ENCODE peak calls at places on chromosomes 3 and 15, in ten cellular contexts. L is PC-3; I is HCT116; G is neural progenitor cell; W is ovary; S is SJSA1; X is left ventricle myocardium inferior; N is CD4-positive, alpha-beta memory T cell; A is effector memory CD4-positive, alpha-beta T cell; M is right lobe of liver. O is an unnamed sample.

GRCh38 chr15:66862878-66863335 is 160.9 kb downstream of the SMAD6 start:
- DNase-seq in I (peak; percentile 71), G (peak; percentile 84), M (peak; percentile 72), L (peak; percentile 94), N (peak; percentile 47), X (peak; percentile 79), S (peak; percentile 92), W (peak; percentile 82), A (no peak), O (peak; percentile 84)

GRCh38 chr15:100681335-100681746 is 79.0 kb downstream of the ASB7 start:
- DNase-seq in N (no peak), G (no peak), M (no peak), A (no peak), I (no peak), L (no peak), W (no peak), X (no peak), S (no peak), O (no peak)

GRCh38 chr15:22989576-22990477 is 9.7 kb upstream of the CYFIP1 start:
- DNase-seq in A (no peak), M (no peak), W (no peak), X (no peak), G (peak; percentile 4), L (peak; percentile 8), N (no peak), S (no peak), I (no peak), O (no peak)

GRCh38 chr15:37981781-37982180 is 47.3 kb downstream of the TMCO5A start:
- DNase-seq in A (no peak), N (no peak), L (peak; percentile 57), X (no peak), I (peak; percentile 39), S (no peak), W (no peak), M (no peak), G (peak; percentile 30), O (no peak)

GRCh38 chr15:32677238-32677750 is 35.8 kb downstream of the SCG5 start:
- DNase-seq in W (no peak), N (no peak), I (no peak), G (peak; percentile 46), S (no peak), A (no peak), X (no peak), M (no peak), L (no peak), O (no peak)

GRCh38 chr3:54853573-54854404 is 74.1 kb downstream of the LRTM1 start:
- DNase-seq in L (peak; percentile 62), M (peak; percentile 78), W (peak; percentile 85), X (peak; percentile 70), A (no peak), G (peak; percentile 91), N (no peak), S (peak; percentile 75), I (no peak), O (peak; percentile 65)

GRCh38 chr15:31200735-31201151 is 99.2 kb upstream of the TRPM1 start:
- DNase-seq in M (peak; percentile 72), W (no peak), A (peak; percentile 39), X (peak; percentile 82), L (peak; percentile 66), S (peak; percentile 62), I (no peak), G (peak; percentile 78), N (peak; percentile 71), O (peak; percentile 63)

GRCh38 chr15:53835309-53835708 is 75.8 kb upstream of the WDR72 start:
- DNase-seq in A (no peak), I (no peak), N (no peak), M (no peak), X (no peak), W (no peak), G (no peak), S (no peak), L (no peak), O (no peak)

GRCh38 chr3:13161771-13162535 is 88.7 kb upstream of the IQSEC1 start:
- DNase-seq in S (no peak), L (no peak), A (no peak), W (no peak), G (no peak), X (no peak), I (no peak), N (no peak), M (no peak), O (no peak)

GRCh38 chr3:141840737-141841544 is 35.5 kb upstream of the ATP1B3 start:
- DNase-seq in X (no peak), N (no peak), A (no peak), W (no peak), M (no peak), L (peak; percentile 58), I (peak; percentile 10), S (no peak), G (no peak), O (no peak)

GRCh38 chr3:113531826-113532697 is at the start of gene SIDT1:
- DNase-seq in M (peak; percentile 60), I (no peak), L (peak; percentile 76), N (peak; percentile 77), X (no peak), G (peak; percentile 39), A (peak; percentile 36), S (no peak), W (no peak), O (no peak)

GRCh38 chr15:54840999-54841398 is 355.7 kb downstream of the RSL24D1 start:
- DNase-seq in G (no peak), A (no peak), N (no peak), W (no peak), L (no peak), S (no peak), M (no peak), I (no peak), X (no peak), O (no peak)

GRCh38 chr15:56767315-56767714 is 34.0 kb upstream of the ZNF280D start:
- DNase-seq in M (no peak), G (no peak), N (no peak), X (no peak), S (no peak), W (no peak), A (no peak), I (no peak), L (no peak), O (no peak)

GRCh38 chr3:50132421-50133282 is 22.5 kb upstream of the SEMA3F start:
- DNase-seq in S (no peak), G (peak; percentile 80), W (no peak), I (no peak), L (no peak), A (no peak), N (no peak), M (no peak), X (no peak), O (no peak)

DNA sequence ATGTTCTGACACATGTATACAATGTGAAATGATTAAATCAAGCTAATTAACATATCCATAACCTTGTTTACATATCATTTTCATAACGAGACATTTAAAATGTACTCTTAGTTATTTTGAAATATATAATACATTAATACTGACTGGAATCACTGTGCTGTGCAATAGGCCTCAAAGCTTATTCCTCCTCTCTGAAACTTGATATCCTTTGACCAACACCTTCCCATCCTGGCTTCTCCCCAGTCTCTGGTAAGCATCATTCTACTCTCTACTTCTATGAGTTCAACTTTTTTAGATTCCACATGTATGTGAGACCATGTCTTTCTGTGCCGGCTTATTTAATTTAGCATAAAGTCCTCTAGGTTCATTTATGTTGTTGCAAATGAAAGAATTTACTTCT is 47.1 kb upstream of the IL20RB start:
- DNase-seq in L (no peak), M (no peak), S (no peak), N (no peak), G (no peak), I (no peak), A (no peak), W (no peak), X (no peak), O (no peak)
- H3K9me3 ChIP-seq in L (peaks cover 6% of the 10 kb centered on the region), M (no peaks in the 10 kb centered on the region), S (no peaks in the 10 kb centered on the region), N (no peaks in the 10 kb centered on the region), G (no peaks in the 10 kb centered on the region), I (no peaks in the 10 kb centered on the region), A (no peaks in the 10 kb centered on the region), W (no peaks in the 10 kb centered on the region), X (peaks cover 19% of the 10 kb centered on the region), O (no peaks in the 10 kb centered on the region)

DNA sequence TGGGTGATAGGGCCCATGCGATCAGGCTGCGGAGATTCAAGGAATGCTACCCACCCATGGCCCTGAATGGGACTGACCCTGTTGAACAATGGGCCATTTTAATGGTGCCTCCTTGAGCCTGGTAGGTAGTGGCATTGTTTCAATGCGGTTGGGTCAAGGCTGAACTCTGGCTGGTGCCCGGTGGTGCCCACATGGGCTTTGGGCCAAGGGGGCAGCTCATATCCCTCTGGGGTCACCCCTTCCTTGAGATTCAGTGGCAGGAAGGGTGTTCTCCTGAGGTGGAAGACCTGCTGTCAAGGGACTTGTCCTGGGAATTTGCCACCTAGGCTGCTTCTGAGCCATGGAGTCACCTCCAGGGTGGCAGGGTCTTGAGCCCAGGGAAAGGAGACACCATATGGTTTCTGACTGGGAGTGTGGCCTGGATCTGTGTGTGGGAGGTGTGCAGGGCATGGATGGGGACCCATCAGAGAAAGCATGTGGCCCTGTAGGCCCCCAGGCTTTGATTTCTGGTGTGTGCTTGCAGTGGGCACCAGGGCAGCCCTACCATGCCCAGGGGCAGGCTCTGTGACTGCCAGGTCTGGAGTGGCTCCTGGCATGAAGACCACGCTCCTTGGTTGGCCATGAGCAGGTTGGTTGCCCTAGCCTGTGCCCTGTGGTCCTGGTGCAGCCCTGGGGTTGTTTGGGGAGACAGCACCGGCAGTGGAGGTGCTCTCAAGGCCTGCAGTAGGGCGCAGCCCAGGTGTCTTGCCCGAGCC is 199.9 kb downstream of the UBE3A start:
- DNase-seq in M (peak; percentile 8), A (no peak), G (no peak), N (no peak), L (no peak), X (peak; percentile 5), I (no peak), W (peak; percentile 3), S (no peak), O (no peak)
- H3K9me3 ChIP-seq in M (no peaks in the 10 kb centered on the region), A (no peaks in the 10 kb centered on the region), G (no peaks in the 10 kb centered on the region), N (no peaks in the 10 kb centered on the region), L (peaks cover 4% of the 10 kb centered on the region), X (peaks cover 21% of the 10 kb centered on the region), I (peaks cover 28% of the 10 kb centered on the region), W (no peaks in the 10 kb centered on the region), S (peaks cover 3% of the 10 kb centered on the region), O (no peaks in the 10 kb centered on the region)

DNA sequence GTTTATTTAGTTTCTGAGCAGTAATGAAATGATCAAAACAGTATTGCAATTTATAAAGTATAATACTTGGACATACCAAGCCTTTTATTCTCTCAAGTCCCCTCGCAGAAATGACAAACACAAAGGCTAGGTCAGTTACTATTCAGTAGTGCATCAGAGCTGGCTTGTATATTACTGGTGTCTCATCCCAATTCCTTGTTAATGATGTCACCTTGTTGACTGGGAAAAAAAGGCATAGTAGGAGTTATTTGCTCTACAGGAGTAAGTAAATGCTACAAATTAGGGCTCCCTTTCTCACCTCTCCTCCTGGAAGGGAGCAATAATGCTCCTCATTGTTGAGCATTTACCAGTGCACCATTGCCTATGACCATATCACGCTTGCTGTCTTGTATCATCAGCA is 317.6 kb downstream of the CHL1 start:
- DNase-seq in S (no peak), X (no peak), N (no peak), L (peak; percentile 17), A (no peak), M (no peak), W (no peak), G (no peak), I (no peak), O (no peak)
- H3K9me3 ChIP-seq in S (no peaks in the 10 kb centered on the region), X (peaks cover 4% of the 10 kb centered on the region), N (no peaks in the 10 kb centered on the region), L (no peaks in the 10 kb centered on the region), A (no peaks in the 10 kb centered on the region), M (no peaks in the 10 kb centered on the region), W (no peaks in the 10 kb centered on the region), G (no peaks in the 10 kb centered on the region), I (peaks cover 20% of the 10 kb centered on the region), O (no peaks in the 10 kb centered on the region)

DNA sequence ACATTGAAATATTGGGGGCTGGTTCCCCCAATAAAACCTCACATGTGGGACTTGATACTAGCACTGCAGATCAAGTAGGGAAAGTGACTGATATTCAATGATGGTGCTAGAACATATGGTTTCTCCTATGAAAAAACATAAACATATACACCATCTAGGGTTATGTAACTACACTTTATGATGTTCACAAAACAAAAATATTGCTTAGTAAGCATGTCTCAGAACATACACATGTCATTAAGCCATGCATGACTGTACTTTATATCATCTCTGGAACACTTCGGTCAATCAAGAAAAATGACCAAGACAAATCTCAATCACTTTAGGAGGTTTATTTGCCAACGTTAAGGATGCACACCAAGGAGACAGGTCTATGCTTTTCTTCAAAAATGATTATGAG is 57.4 kb downstream of the ZNF717 start:
- DNase-seq in S (no peak), M (no peak), N (no peak), X (no peak), L (no peak), I (no peak), A (no peak), G (no peak), W (no peak), O (no peak)
- H3K9me3 ChIP-seq in S (no peaks in the 10 kb centered on the region), M (peaks cover 5% of the 10 kb centered on the region), N (no peaks in the 10 kb centered on the region), X (peaks cover 100% of the 10 kb centered on the region), L (peaks cover 18% of the 10 kb centered on the region), I (peaks cover 8% of the 10 kb centered on the region), A (peaks cover 15% of the 10 kb centered on the region), G (peaks cover 4% of the 10 kb centered on the region), W (peaks cover 4% of the 10 kb centered on the region), O (no peaks in the 10 kb centered on the region)

O was measured in uterus.